ENCODE peak calls at places on chromosome 6, in nine cellular contexts. G is adrenal gland, B is upper lobe of right lung, X is IMR-90, Y is fibroblast of pulmonary artery, E is cardiac fibroblast, I is HFF-Myc, O is kidney, N is lower leg skin. D is an unnamed sample.

GRCh38 chr6:75114795-75115194 is 91.1 kb downstream of the COL12A1 start:
- DNase-seq in G (no peak), B (no peak), X (no peak), Y (no peak), E (no peak), I (no peak), O (no peak), N (no peak), D (no peak)

GRCh38 chr6:31246051-31246495 is 25.8 kb downstream of the HLA-C start:
- DNase-seq in G (no peak), B (no peak), X (peak; percentile 84), Y (peak; percentile 51), E (peak; percentile 43), I (peak; percentile 49), O (no peak), N (no peak), D (peak; percentile 39)

GRCh38 chr6:27178001-27178730 is 69.3 kb upstream of the PRSS16 start:
- DNase-seq in G (peak; percentile 63), B (no peak), X (peak; percentile 94), Y (peak; percentile 93), E (peak; percentile 94), I (peak; percentile 65), O (no peak), N (peak; percentile 63), D (peak; percentile 89)

GRCh38 chr6:32941412-32941784 is 570 bp upstream of the HLA-DMB start:
- DNase-seq in G (no peak), B (no peak), X (no peak), Y (no peak), E (no peak), I (no peak), O (no peak), N (no peak), D (no peak)

GRCh38 chr6:111057074-111057752 is 30.1 kb upstream of the SLC16A10 start:
- DNase-seq in G (no peak), B (no peak), X (peak; percentile 52), Y (peak; percentile 63), E (peak; percentile 67), I (peak; percentile 9), O (no peak), N (no peak), D (peak; percentile 61)

GRCh38 chr6:113856011-113856551 is 1.1 kb upstream of the MARCKS start:
- DNase-seq in G (no peak), B (no peak), X (peak; percentile 66), Y (peak; percentile 64), E (peak; percentile 59), I (no peak), O (no peak), N (peak; percentile 31), D (peak; percentile 68)

GRCh38 chr6:110625883-110626282 is 149.5 kb upstream of the SLC22A16 start:
- DNase-seq in G (no peak), B (no peak), X (peak; percentile 63), Y (peak; percentile 19), E (peak; percentile 35), I (no peak), O (no peak), N (no peak), D (peak; percentile 53)

GRCh38 chr6:33418690-33419291 is 884 bp upstream of the CUTA start:
- DNase-seq in G (no peak), B (no peak), X (peak; percentile 42), Y (peak; percentile 46), E (peak; percentile 41), I (no peak), O (no peak), N (no peak), D (no peak)

GRCh38 chr6:105804436-105804835 is 281.7 kb upstream of the PRDM1 start:
- DNase-seq in G (no peak), B (no peak), X (peak; percentile 88), Y (no peak), E (no peak), I (no peak), O (no peak), N (no peak), D (peak; percentile 81)

GRCh38 chr6:4804095-4804494 is 27.9 kb downstream of the CDYL start:
- DNase-seq in G (no peak), B (no peak), X (peak; percentile 77), Y (peak; percentile 32), E (peak; percentile 27), I (no peak), O (no peak), N (no peak), D (peak; percentile 35)

GRCh38 chr6:26155066-26155925 is 68.1 kb downstream of the HFE start:
- DNase-seq in G (no peak), B (peak; percentile 74), X (no peak), Y (no peak), E (peak; percentile 24), I (no peak), O (no peak), N (peak; percentile 59), D (peak; percentile 19)

DNA sequence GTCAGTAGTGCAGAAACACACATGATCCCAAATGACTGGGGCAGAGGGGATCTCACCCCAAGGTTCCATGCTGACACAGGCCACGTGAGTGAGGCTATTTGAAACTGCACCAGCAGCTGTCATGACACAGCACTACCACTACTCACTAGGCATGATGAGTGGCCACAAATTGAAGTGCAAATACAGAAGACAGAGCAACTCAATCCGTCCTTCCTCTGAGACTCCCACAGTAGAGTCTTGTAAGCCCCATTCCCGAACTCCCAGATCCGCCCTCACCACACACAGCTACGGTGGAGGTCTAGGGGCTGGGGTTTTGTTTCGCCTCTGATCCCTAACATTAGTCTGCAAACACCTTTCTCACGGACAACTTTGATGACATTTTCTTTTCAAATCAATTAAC is 113.3 kb upstream of the NUP153 start:
- DNase-seq in G (no peak), B (no peak), X (peak; percentile 15), Y (no peak), E (no peak), I (no peak), O (no peak), N (no peak), D (no peak)
- TF ChIP-seq CTCF in G (no peak), B (no peak), X (no peak), Y (no peak), E (no peak), I (no peak), O (no peak), N (no peak), D (no peak)

DNA sequence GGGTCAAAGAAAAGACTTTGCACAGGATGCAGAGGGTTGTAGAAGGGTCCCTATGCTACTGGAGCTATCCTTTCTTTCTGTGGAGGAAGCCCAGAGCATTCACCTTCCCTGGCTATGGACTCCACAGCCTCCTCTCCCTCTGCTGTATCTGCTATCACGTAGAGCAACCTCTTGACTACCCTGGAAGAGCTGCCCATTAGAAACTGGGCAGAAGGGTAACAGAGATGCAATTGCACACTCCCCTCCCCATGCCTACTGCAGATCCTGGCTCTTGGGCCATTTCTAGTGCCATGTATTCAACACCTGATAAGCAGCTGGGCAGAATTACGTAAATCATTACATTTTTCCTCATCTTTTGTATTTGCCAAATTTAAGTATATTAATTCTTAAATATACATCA is 3.1 kb downstream of the KLHL31 start:
- DNase-seq in G (no peak), B (no peak), X (no peak), Y (no peak), E (no peak), I (no peak), O (no peak), N (no peak), D (no peak)
- H3K4me3 ChIP-seq in G (no peak overlapping the region), B (no peak overlapping the region), X (no peak overlapping the region), Y (no peak overlapping the region), E (no peak overlapping the region), I (no peak overlapping the region), O (no peak overlapping the region), N (no peak overlapping the region), D (no peak overlapping the region)

DNA sequence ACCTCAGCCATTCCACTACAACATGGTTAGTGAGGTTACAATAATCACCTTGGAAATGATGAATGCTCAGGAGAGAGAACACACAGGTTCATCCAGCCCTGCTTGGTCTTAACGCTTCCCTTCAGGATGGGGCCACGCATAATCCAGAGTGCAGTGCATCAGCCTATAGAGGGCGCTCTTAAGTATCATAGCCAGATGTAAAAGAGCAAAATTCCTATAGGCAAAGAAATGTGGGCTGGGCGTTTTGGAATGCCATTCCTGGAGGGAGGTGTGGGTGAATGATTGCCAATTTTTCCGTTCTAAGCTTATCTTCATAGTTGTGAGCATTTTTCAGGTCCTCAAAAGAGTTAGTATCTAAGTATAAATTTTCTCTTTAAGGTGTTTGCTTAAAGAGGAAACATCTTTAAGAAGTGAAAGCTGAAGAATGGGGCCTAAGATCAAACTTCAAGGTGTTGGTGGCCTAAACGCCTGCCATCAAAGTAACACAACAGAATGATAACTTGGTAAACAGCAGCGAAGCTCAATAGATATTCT is 1.8 kb downstream of the RIPOR2 start:
- DNase-seq in G (no peak), B (no peak), X (no peak), Y (peak; percentile 21), E (no peak), I (no peak), O (no peak), N (no peak), D (no peak)
- TF ChIP-seq CTCF in G (no peak), B (peak; percentile 57), X (peak; percentile 14), Y (peak; percentile 46), E (peak; percentile 46), I (peak; percentile 64), O (peak; percentile 40), N (no peak), D (peak; percentile 27)

GRCh38 chr6:131955876-131956275 is 4.7 kb upstream of the CCN2 start:
- DNase-seq in G (no peak), B (no peak), X (no peak), Y (no peak), E (no peak), I (no peak), O (no peak), N (no peak), D (no peak)

GRCh38 chr6:131955192-131955591 is 4.0 kb upstream of the CCN2 start:
- DNase-seq in G (no peak), B (no peak), X (no peak), Y (no peak), E (no peak), I (no peak), O (no peak), N (no peak), D (no peak)

GRCh38 chr6:131954775-131955107 is 3.6 kb upstream of the CCN2 start:
- DNase-seq in G (no peak), B (no peak), X (peak; percentile 99), Y (peak; percentile 100), E (peak; percentile 99), I (peak; percentile 73), O (no peak), N (peak; percentile 38), D (peak; percentile 97)

GRCh38 chr6:131952886-131953509 is 1.8 kb upstream of the CCN2 start:
- DNase-seq in G (no peak), B (no peak), X (no peak), Y (no peak), E (no peak), I (no peak), O (no peak), N (no peak), D (no peak)

DNA sequence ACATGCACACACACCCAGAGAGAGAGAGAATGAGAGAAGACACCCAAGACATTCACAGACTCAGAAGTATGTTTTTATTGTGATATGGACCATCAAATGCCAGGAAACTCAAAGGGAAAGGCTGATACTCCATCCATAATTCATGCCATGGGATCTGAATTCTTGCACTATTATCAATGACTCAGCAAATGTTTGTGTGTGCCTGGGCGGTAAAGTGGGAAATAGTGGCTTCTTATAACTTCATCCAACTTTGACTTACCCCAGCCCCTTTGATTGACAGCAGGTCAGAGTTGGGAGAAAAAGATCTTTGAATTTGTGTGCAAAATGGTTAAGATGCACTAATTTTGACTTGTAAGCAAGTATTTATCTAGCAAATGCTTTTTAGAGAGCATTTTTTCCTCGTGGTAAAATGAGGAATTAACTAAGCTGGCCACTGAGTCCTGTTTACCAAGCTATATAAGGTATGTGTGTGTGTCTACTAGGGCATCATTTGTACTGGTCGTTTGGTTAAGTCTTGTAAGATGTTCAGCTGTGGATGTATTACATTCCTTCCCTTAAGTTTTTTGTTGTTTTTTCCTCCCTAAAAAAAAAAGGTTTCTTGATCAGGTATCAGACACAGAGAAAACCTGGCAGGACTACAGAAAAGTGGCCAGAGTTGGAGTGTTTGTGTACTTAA is 3.1 kb upstream of the CCN2 start:
- DNase-seq in G (no peak), B (no peak), X (peak; percentile 54), Y (peak; percentile 82), E (peak; percentile 73), I (no peak), O (no peak), N (no peak), D (peak; percentile 75)
- H3K4me3 ChIP-seq in G (no peak overlapping the region), B (peak overlapping the region; percentile 13), X (no peak overlapping the region), Y (peak overlapping the region; percentile 8), E (no peak overlapping the region), I (no peak overlapping the region), O (no peak overlapping the region), N (no peak overlapping the region), D (no peak overlapping the region)

D was measured in fibroblast of the aortic adventitia.